ENCODE peak calls at places on chromosomes 12 and 14, in five cellular contexts. F is HCT116; B is CD4-positive, alpha-beta memory T cell; V is left lung; G is H1. X is an unnamed sample.

GRCh38 chr12:131096681-131097181 is 143.0 kb downstream of the ADGRD1 start:
- DNase-seq in F (no peak), B (no peak), V (peak; percentile 47), G (no peak), X (no peak)

GRCh38 chr12:130764073-130764472 is 48.0 kb upstream of the RIMBP2 start:
- DNase-seq in F (peak; percentile 38), B (no peak), V (no peak), G (no peak), X (no peak)

GRCh38 chr14:88499225-88499624 is 55.6 kb downstream of the PTPN21 start:
- DNase-seq in F (no peak), B (no peak), V (no peak), G (no peak), X (no peak)

GRCh38 chr12:67651380-67651695 is 2.8 kb downstream of the DYRK2 start:
- DNase-seq in F (no peak), B (peak; percentile 63), V (no peak), G (no peak), X (no peak)

GRCh38 chr14:68509188-68509953 is 283.5 kb downstream of the ZFP36L1 start:
- DNase-seq in F (no peak), B (no peak), V (no peak), G (no peak), X (no peak)

GRCh38 chr12:7431993-7432685 is 11.8 kb downstream of the CD163L1 start:
- DNase-seq in F (no peak), B (no peak), V (no peak), G (no peak), X (no peak)

GRCh38 chr12:124024790-124025189 is 51.8 kb downstream of the ZNF664 start:
- DNase-seq in F (no peak), B (no peak), V (no peak), G (no peak), X (no peak)

GRCh38 chr12:42756841-42757661 is 167.5 kb upstream of the PRICKLE1 start:
- DNase-seq in F (peak; percentile 85), B (no peak), V (no peak), G (peak; percentile 91), X (no peak)

GRCh38 chr12:123024819-123025391 is 44.4 kb downstream of the ARL6IP4 start:
- DNase-seq in F (no peak), B (no peak), V (no peak), G (no peak), X (no peak)

GRCh38 chr12:107477018-107477417 is 208.6 kb upstream of the PWP1 start:
- DNase-seq in F (no peak), B (no peak), V (no peak), G (no peak), X (no peak)

GRCh38 chr12:113030875-113031525 is 25.5 kb upstream of the DTX1 start:
- DNase-seq in F (peak; percentile 82), B (peak; percentile 34), V (no peak), G (peak; percentile 34), X (no peak)

GRCh38 chr12:68784015-68784414 is 24.0 kb upstream of the MDM2 start:
- DNase-seq in F (no peak), B (no peak), V (no peak), G (no peak), X (no peak)

GRCh38 chr14:61562321-61563161 is 132.8 kb upstream of the HIF1A start:
- DNase-seq in F (peak; percentile 96), B (peak; percentile 55), V (no peak), G (no peak), X (no peak)

GRCh38 chr12:123119808-123120207 is 31.1 kb downstream of the PITPNM2 start:
- DNase-seq in F (no peak), B (peak; percentile 28), V (no peak), G (no peak), X (no peak)

GRCh38 chr12:96343347-96343954 is 56.8 kb downstream of the CDK17 start:
- DNase-seq in F (no peak), B (peak; percentile 48), V (peak; percentile 34), G (no peak), X (no peak)

GRCh38 chr14:23008836-23009235 is 1.1 kb downstream of the C14orf93 start:
- DNase-seq in F (no peak), B (no peak), V (no peak), G (no peak), X (no peak)

GRCh38 chr12:109497675-109498074 is 20.2 kb downstream of the UBE3B start:
- DNase-seq in F (no peak), B (no peak), V (no peak), G (no peak), X (no peak)

GRCh38 chr12:43824207-43824775 is 11.6 kb upstream of the TMEM117 start:
- DNase-seq in F (no peak), B (no peak), V (no peak), G (no peak), X (no peak)

GRCh38 chr14:61632401-61633195 is 62.7 kb upstream of the HIF1A start:
- DNase-seq in F (no peak), B (no peak), V (no peak), G (no peak), X (no peak)

GRCh38 chr12:66086001-66086400 is 44.5 kb downstream of the LLPH start:
- DNase-seq in F (no peak), B (no peak), V (no peak), G (no peak), X (no peak)

GRCh38 chr12:58341791-58342190 is 400.4 kb downstream of the ATP23 start:
- DNase-seq in F (no peak), B (no peak), V (no peak), G (no peak), X (no peak)

GRCh38 chr12:55720071-55720564 is at the start of gene RDH5:
- DNase-seq in F (no peak), B (no peak), V (no peak), G (no peak), X (peak; percentile 87)

GRCh38 chr12:6684609-6685008 is 4.6 kb downstream of the ZNF384 start:
- DNase-seq in F (peak; percentile 24), B (peak; percentile 53), V (no peak), G (no peak), X (no peak)

GRCh38 chr14:51823706-51824105 is 36.7 kb upstream of the GNG2 start:
- DNase-seq in F (no peak), B (no peak), V (no peak), G (no peak), X (no peak)

GRCh38 chr14:72741836-72742681 is 151.8 kb downstream of the DPF3 start:
- DNase-seq in F (no peak), B (no peak), V (no peak), G (no peak), X (peak; percentile 13)

GRCh38 chr12:84785951-84786350 is 126.6 kb downstream of the SLC6A15 start:
- DNase-seq in F (no peak), B (no peak), V (no peak), G (no peak), X (no peak)

GRCh38 chr14:105484997-105485393 is 1.7 kb upstream of the CRIP1 start:
- DNase-seq in F (no peak), B (no peak), V (no peak), G (no peak), X (no peak)

GRCh38 chr14:90726656-90727055 is 89.6 kb downstream of the TTC7B start:
- DNase-seq in F (peak; percentile 4), B (no peak), V (no peak), G (no peak), X (peak; percentile 35)

GRCh38 chr14:35368993-35369392 is 35.6 kb downstream of the NFKBIA start:
- DNase-seq in F (no peak), B (no peak), V (no peak), G (no peak), X (no peak)

GRCh38 chr12:101931498-101932326 is 54.3 kb downstream of the DRAM1 start:
- DNase-seq in F (no peak), B (no peak), V (no peak), G (no peak), X (no peak)

GRCh38 chr12:110813298-110813697 is 33.5 kb upstream of the CCDC63 start:
- DNase-seq in F (no peak), B (no peak), V (no peak), G (no peak), X (no peak)

GRCh38 chr14:67627519-67627918 is 7.8 kb downstream of the ARG2 start:
- DNase-seq in F (no peak), B (no peak), V (no peak), G (no peak), X (no peak)

GRCh38 chr14:51616724-51617409 is 34.8 kb upstream of the FRMD6 start:
- DNase-seq in F (peak; percentile 62), B (no peak), V (no peak), G (no peak), X (peak; percentile 27)

GRCh38 chr14:55398679-55399078 is 13.0 kb downstream of the ATG14 start:
- DNase-seq in F (peak; percentile 73), B (no peak), V (no peak), G (no peak), X (no peak)
- H3K27ac ChIP-seq in F (no peak overlapping the region), B (no peak overlapping the region), V (no peak overlapping the region), G (no peak overlapping the region), X (no peak overlapping the region)

GRCh38 chr14:85987292-85987691 is 457.3 kb downstream of the FLRT2 start:
- DNase-seq in F (no peak), B (no peak), V (no peak), G (no peak), X (no peak)
- H3K9me3 ChIP-seq in F (peaks cover 5% of the 10 kb centered on the region), B (no peaks in the 10 kb centered on the region), V (no peaks in the 10 kb centered on the region), G (no peaks in the 10 kb centered on the region), X (no peaks in the 10 kb centered on the region)

GRCh38 chr12:4176168-4176567 is 97.4 kb upstream of the CCND2 start:
- DNase-seq in F (no peak), B (no peak), V (no peak), G (no peak), X (no peak)
- H3K4me1 ChIP-seq in F (no peaks in the 10 kb centered on the region), B (no peaks in the 10 kb centered on the region), V (no peaks in the 10 kb centered on the region), G (no peaks in the 10 kb centered on the region), X (no peaks in the 10 kb centered on the region)

DNA sequence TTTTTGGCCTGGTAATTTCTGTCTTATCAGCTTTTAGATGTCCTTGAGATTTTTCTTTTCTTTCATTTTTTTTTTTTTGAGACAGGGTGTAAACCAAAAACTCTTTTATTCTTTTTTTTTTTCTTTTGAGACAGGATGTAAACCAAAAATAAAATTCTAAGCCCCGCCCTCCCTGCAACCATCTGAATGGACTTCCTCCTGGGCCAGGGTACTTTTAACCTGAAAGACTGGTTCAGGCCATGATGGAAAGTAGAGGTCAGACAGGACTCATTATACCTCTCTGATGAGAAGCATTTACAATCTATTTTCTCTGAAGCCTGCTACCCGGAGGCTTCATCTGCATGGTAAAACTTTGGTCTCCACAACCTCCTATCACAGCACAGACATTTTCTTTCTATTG is 33.5 kb upstream of the TCL1B start:
- DNase-seq in F (no peak), B (no peak), V (no peak), G (no peak), X (no peak)
- H3K27ac ChIP-seq in F (no peak overlapping the region), B (no peak overlapping the region), V (no peak overlapping the region), G (no peak overlapping the region), X (no peak overlapping the region)

DNA sequence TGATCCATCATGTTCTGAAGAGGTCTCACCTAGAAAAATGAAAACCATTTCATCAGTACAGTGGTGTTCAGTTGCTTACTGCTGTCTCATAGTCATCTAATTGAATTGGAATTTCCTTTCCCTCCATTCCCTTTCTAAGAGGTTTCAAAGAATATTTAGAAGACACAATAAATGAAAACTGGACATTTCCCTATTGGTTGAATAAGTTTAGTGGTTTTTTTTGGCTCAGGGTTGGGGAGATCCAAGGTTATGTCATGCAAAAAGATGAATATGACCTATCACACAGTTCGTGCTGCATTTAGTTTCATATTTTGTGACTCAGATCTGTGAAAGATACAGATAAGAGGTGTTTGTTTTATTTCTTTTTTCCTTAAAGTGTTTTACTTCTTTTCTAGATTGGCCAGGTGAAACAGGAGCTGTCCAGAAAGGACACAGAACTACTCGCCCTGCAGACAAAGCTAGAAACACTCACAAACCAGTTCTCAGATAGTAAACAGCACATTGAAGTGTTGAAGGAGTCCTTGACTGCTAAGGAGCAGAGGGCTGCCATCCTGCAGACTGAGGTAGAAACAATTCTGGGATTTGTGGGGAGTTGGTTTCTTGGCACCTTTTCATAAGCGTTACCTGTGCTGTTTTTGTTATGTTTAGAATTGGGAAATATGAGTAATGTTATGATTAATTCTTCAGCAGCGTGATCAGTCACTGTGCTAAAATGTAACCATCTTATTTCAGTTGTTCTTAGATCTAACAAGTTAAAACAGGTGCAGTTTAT is 124.6 kb downstream of the ERC1 start:
- DNase-seq in F (peak; percentile 26), B (no peak), V (no peak), G (no peak), X (no peak)
- H3K9me3 ChIP-seq in F (no peaks in the 10 kb centered on the region), B (no peaks in the 10 kb centered on the region), V (no peaks in the 10 kb centered on the region), G (no peaks in the 10 kb centered on the region), X (no peaks in the 10 kb centered on the region)